ENCODE peak calls at places on chromosomes 13 and 19, in nine cellular contexts. Q, R, N, L, M, F, J, K and X are unnamed samples.

GRCh38 chr19:12365372-12366162 is at the start of gene ZNF442:
- DNase-seq in Q (peak; percentile 98), R (peak; percentile 94), N (peak; percentile 75), L (peak; percentile 98), M (peak; percentile 97), F (peak; percentile 99), J (peak; percentile 97), K (peak; percentile 86), X (peak; percentile 98)

GRCh38 chr19:17497149-17497798 is 14.2 kb upstream of the PGLS start:
- DNase-seq in Q (no peak), R (no peak), N (no peak), L (no peak), M (no peak), F (no peak), J (no peak), K (no peak), X (no peak)

GRCh38 chr13:73522937-73523336 is 464.1 kb downstream of the KLF5 start:
- DNase-seq in Q (no peak), R (no peak), N (no peak), L (no peak), M (no peak), F (no peak), J (no peak), K (no peak), X (no peak)

GRCh38 chr19:53896682-53897081 is 12.4 kb upstream of the CACNG7 start:
- DNase-seq in Q (no peak), R (no peak), N (no peak), L (no peak), M (no peak), F (no peak), J (no peak), K (no peak), X (no peak)

GRCh38 chr19:4393947-4394590 is 6.3 kb downstream of the SH3GL1 start:
- DNase-seq in Q (no peak), R (no peak), N (no peak), L (no peak), M (peak; percentile 46), F (no peak), J (no peak), K (no peak), X (no peak)

GRCh38 chr19:16377521-16377920 is 52.9 kb downstream of the KLF2 start:
- DNase-seq in Q (no peak), R (no peak), N (no peak), L (no peak), M (no peak), F (no peak), J (no peak), K (no peak), X (no peak)

GRCh38 chr13:102261809-102262208 is 140.0 kb downstream of the FGF14 start:
- DNase-seq in Q (no peak), R (no peak), N (no peak), L (no peak), M (no peak), F (no peak), J (no peak), K (no peak), X (no peak)

GRCh38 chr19:44574201-44574950 is 39.0 kb upstream of the IGSF23 start:
- DNase-seq in Q (no peak), R (no peak), N (no peak), L (no peak), M (no peak), F (no peak), J (no peak), K (no peak), X (no peak)

GRCh38 chr13:80361883-80362327 is 21.0 kb upstream of the SPRY2 start:
- DNase-seq in Q (no peak), R (no peak), N (peak; percentile 44), L (no peak), M (peak; percentile 39), F (no peak), J (no peak), K (no peak), X (no peak)

GRCh38 chr19:13817018-13817614 is 21.9 kb downstream of the ZSWIM4 start:
- DNase-seq in Q (no peak), R (no peak), N (no peak), L (no peak), M (peak; percentile 22), F (no peak), J (no peak), K (no peak), X (no peak)

GRCh38 chr13:25018729-25019115 is 77.2 kb upstream of the PABPC3 start:
- DNase-seq in Q (no peak), R (no peak), N (no peak), L (no peak), M (no peak), F (no peak), J (no peak), K (no peak), X (no peak)

GRCh38 chr13:72290962-72291681 is 424.1 kb upstream of the DACH1 start:
- DNase-seq in Q (no peak), R (no peak), N (no peak), L (no peak), M (peak; percentile 84), F (no peak), J (peak; percentile 44), K (no peak), X (no peak)

GRCh38 chr13:71607575-71607974 is 259.4 kb downstream of the DACH1 start:
- DNase-seq in Q (no peak), R (no peak), N (no peak), L (no peak), M (no peak), F (no peak), J (no peak), K (no peak), X (no peak)

GRCh38 chr13:34011552-34012085 is 193.7 kb downstream of the RFC3 start:
- DNase-seq in Q (no peak), R (no peak), N (no peak), L (no peak), M (no peak), F (no peak), J (no peak), K (no peak), X (no peak)

GRCh38 chr19:38686530-38686888 is 39.1 kb downstream of the ACTN4 start:
- DNase-seq in Q (no peak), R (no peak), N (no peak), L (no peak), M (no peak), F (no peak), J (no peak), K (no peak), X (no peak)

GRCh38 chr13:94722596-94722995 is 10.3 kb upstream of the SOX21 start:
- DNase-seq in Q (no peak), R (no peak), N (no peak), L (no peak), M (no peak), F (no peak), J (no peak), K (no peak), X (no peak)

GRCh38 chr13:114022309-114022669 is 48.4 kb upstream of the C13orf46 start:
- DNase-seq in Q (no peak), R (no peak), N (no peak), L (no peak), M (no peak), F (no peak), J (no peak), K (no peak), X (no peak)

GRCh38 chr13:66618702-66619101 is 611.4 kb downstream of the PCDH9 start:
- DNase-seq in Q (no peak), R (no peak), N (peak; percentile 87), L (no peak), M (peak; percentile 47), F (no peak), J (peak; percentile 64), K (no peak), X (no peak)

GRCh38 chr19:38070573-38070972 is 153.4 kb downstream of the DPF1 start:
- DNase-seq in Q (no peak), R (no peak), N (no peak), L (no peak), M (peak; percentile 75), F (no peak), J (peak; percentile 79), K (no peak), X (no peak)

GRCh38 chr13:29182216-29182615 is 362.1 kb downstream of the MTUS2 start:
- DNase-seq in Q (no peak), R (no peak), N (no peak), L (no peak), M (no peak), F (no peak), J (no peak), K (no peak), X (no peak)

GRCh38 chr19:50912102-50912599 is 956 bp upstream of the KLK4 start:
- DNase-seq in Q (no peak), R (no peak), N (no peak), L (no peak), M (no peak), F (no peak), J (no peak), K (no peak), X (no peak)

GRCh38 chr13:40779049-40779448 is 8.1 kb upstream of the MRPS31 start:
- DNase-seq in Q (no peak), R (no peak), N (no peak), L (no peak), M (no peak), F (no peak), J (no peak), K (no peak), X (no peak)

GRCh38 chr13:58151452-58151851 is 519.9 kb downstream of the PCDH17 start:
- DNase-seq in Q (no peak), R (no peak), N (no peak), L (no peak), M (no peak), F (no peak), J (no peak), K (no peak), X (no peak)

GRCh38 chr19:28028881-28029280 is 1184.1 kb downstream of the UQCRFS1 start:
- DNase-seq in Q (no peak), R (no peak), N (no peak), L (no peak), M (no peak), F (no peak), J (no peak), K (no peak), X (no peak)

GRCh38 chr19:13001166-13001501 is 5.9 kb downstream of the NFIX start:
- DNase-seq in Q (no peak), R (no peak), N (no peak), L (no peak), M (no peak), F (peak; percentile 9), J (no peak), K (no peak), X (no peak)